ENCODE peak calls at places on chromosomes 11 and 22, in five cellular contexts. D, R, I, L and T are unnamed samples.

GRCh38 chr11:110527146-110527545 is 97.4 kb downstream of the FDX1 start:
- DNase-seq in D (peak), R (no peak), I (no peak), L (no peak), T (no peak)

GRCh38 chr22:47558828-47559700 is 796.6 kb downstream of the TBC1D22A start:
- DNase-seq in D (no peak), R (no peak), I (no peak), L (no peak), T (no peak)

GRCh38 chr11:118214210-118214914 is 10.4 kb downstream of the JAML start:
- DNase-seq in D (no peak), R (no peak), I (no peak), L (peak), T (no peak)

GRCh38 chr22:49678137-49678841 is 149.4 kb downstream of the BRD1 start:
- DNase-seq in D (no peak), R (no peak), I (no peak), L (no peak), T (no peak)

GRCh38 chr11:69296890-69297224 is 2.9 kb downstream of the MYEOV start:
- DNase-seq in D (no peak), R (no peak), I (no peak), L (no peak), T (no peak)

GRCh38 chr11:73612601-73613137 is 14.8 kb upstream of the FAM168A start:
- DNase-seq in D (no peak), R (no peak), I (no peak), L (no peak), T (no peak)

GRCh38 chr11:69640995-69641581 is at the start of gene CCND1:
- DNase-seq in D (peak), R (peak), I (peak), L (peak), T (peak)

GRCh38 chr22:37420656-37421467 is 6.4 kb downstream of the ELFN2 start:
- DNase-seq in D (peak), R (no peak), I (no peak), L (no peak), T (no peak)

GRCh38 chr22:35915477-35916013 is 113.1 kb downstream of the RBFOX2 start:
- DNase-seq in D (peak), R (peak), I (no peak), L (no peak), T (no peak)
- H2AFZ ChIP-seq in D (peak), R (peak), I (no peak), L (peak), T (no peak)

DNA sequence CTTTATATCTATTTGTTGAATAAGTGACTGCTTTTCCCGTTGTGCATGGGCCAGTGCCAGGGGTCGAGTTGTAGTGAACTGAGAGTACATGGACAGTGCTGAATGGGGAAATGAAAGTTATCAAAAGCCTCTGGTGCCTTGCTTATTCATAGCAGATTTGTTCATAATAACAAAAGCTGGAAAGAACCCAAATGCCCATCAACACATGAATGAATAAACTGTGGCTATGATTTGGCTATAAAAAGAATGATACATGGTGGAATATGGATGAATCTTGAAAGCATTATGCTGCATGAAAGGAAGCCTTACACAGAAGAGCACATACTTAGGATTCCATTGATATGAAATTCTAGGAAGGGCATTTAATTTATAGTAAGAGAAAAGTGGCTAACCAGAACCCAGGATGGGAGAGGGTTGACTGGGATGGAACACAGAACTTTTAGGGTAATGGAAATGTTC is 42.6 kb downstream of the PACS1 start:
- DNase-seq in D (peak), R (peak), I (no peak), L (peak), T (no peak)
- TF ChIP-seq EZH2phosphoT487 in D (peak), R (no peak), I (no peak), L (no peak), T (no peak)

DNA sequence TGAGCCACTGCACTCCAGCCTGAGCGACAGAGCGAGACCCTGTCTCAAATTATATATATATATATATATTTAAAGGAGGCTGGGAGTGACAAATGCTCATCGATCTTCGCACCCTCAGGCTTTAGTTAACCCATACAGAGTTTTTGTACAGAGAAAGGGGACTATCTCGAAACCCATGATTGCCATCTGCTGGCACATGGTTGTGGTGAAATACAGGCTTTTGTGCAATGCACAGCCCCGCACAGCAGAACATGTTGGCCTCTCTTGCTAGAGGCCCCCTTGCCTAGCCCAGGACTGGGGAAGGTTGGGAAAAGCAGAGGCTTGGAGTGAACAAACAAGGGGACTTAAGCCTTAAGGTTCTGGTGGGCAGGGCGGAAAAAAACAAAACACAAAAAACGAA is 3.6 kb downstream of the MYBPC3 start:
- DNase-seq in D (peak), R (peak), I (peak), L (peak), T (no peak)
- H2AFZ ChIP-seq in D (no peak), R (no peak), I (no peak), L (no peak), T (no peak)

GRCh38 chr11:67486481-67487195 is 3.8 kb downstream of the AIP start:
- DNase-seq in D (no peak), R (no peak), I (no peak), L (no peak), T (no peak)
- TF ChIP-seq EZH2phosphoT487 in D (no peak), R (no peak), I (no peak), L (no peak), T (no peak)

DNA sequence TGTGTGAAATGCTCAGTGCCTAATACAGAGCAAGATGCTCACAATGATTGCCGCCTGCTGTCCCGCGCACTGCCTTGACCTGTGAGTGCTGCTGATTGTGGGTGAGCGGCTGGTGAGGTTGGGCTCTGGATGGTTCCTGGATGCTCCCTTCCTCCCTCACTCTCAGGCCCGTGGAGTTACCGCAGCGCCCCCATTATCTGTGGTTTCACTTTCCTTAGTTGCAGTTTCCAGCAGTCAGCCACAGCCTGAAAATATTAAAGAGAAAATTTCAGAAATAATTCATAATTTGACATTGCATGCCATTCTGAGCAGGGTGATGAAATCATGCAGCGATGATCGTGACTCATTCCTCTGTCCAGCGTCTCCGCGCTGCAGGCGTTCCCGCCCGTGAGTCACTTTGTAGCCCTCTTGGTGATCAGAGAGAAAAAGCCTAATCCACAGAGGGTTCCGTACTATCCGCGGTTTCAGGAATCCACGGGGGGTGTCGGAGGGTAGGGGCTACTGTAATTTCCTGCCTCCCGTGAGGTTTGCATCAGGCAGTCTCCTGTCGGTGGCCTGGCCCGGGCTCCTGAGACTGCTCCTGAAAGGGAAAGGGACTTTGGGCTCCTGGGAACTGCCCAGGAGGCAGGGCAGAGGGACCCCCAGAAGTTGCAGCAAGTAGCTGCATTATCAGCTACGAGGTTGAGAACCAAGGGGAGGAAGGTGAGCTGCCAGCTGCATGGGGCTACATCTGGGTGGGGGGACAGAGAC is 10.6 kb downstream of the RPL3 start:
- DNase-seq in D (peak), R (peak), I (no peak), L (no peak), T (peak)
- H2AFZ ChIP-seq in D (peak), R (no peak), I (no peak), L (no peak), T (no peak)